ENCODE peak calls at places on chromosomes 11 and 22, in nine cellular contexts. One of them, this sample, is unnamed.

GRCh38 chr11:57792060-57792541 is 30.5 kb downstream of the CTNND1 start:
- DNase-seq in NCI-H1092 treated with DMSO at 0.1 percent for 48 hours: no peak
- DNase-seq in astrocyte of the cerebellum: no peak
- DNase-seq in NCI-H510A treated with DMSO at 0.1 percent for 48 hours: no peak
- DNase-seq in RWPE1: no peak
- DNase-seq in T-helper 1 cell: peak
- DNase-seq in fibroblast of lung: peak
- DNase-seq in activated CD4-positive, CD25-positive, alpha-beta regulatory T cell treated with anti-CD3 and anti-CD28 coated beads, Interleukin-2, amount 50 U/mL, for 16 hours: peak
- DNase-seq in GM06990: peak
- DNase-seq in this sample: no peak

GRCh38 chr11:70556884-70557741 is 158.8 kb downstream of the CTTN start:
- DNase-seq in NCI-H1092 treated with DMSO at 0.1 percent for 48 hours: no peak
- DNase-seq in astrocyte of the cerebellum: no peak
- DNase-seq in NCI-H510A treated with DMSO at 0.1 percent for 48 hours: no peak
- DNase-seq in RWPE1: no peak
- DNase-seq in T-helper 1 cell: no peak
- DNase-seq in fibroblast of lung: peak
- DNase-seq in activated CD4-positive, CD25-positive, alpha-beta regulatory T cell treated with anti-CD3 and anti-CD28 coated beads, Interleukin-2, amount 50 U/mL, for 16 hours: no peak
- DNase-seq in GM06990: no peak
- DNase-seq in this sample: peak

GRCh38 chr11:61095022-61095421 is 7.3 kb upstream of the CD5 start:
- DNase-seq in NCI-H1092 treated with DMSO at 0.1 percent for 48 hours: no peak
- DNase-seq in astrocyte of the cerebellum: no peak
- DNase-seq in NCI-H510A treated with DMSO at 0.1 percent for 48 hours: no peak
- DNase-seq in RWPE1: no peak
- DNase-seq in T-helper 1 cell: no peak
- DNase-seq in fibroblast of lung: no peak
- DNase-seq in activated CD4-positive, CD25-positive, alpha-beta regulatory T cell treated with anti-CD3 and anti-CD28 coated beads, Interleukin-2, amount 50 U/mL, for 16 hours: no peak
- DNase-seq in GM06990: peak
- DNase-seq in this sample: no peak

GRCh38 chr11:75350743-75351540 is 519 bp downstream of the ARRB1 start:
- DNase-seq in NCI-H1092 treated with DMSO at 0.1 percent for 48 hours: peak
- DNase-seq in astrocyte of the cerebellum: no peak
- DNase-seq in NCI-H510A treated with DMSO at 0.1 percent for 48 hours: no peak
- DNase-seq in RWPE1: no peak
- DNase-seq in T-helper 1 cell: peak
- DNase-seq in fibroblast of lung: peak
- DNase-seq in activated CD4-positive, CD25-positive, alpha-beta regulatory T cell treated with anti-CD3 and anti-CD28 coated beads, Interleukin-2, amount 50 U/mL, for 16 hours: no peak
- DNase-seq in GM06990: no peak
- DNase-seq in this sample: no peak

GRCh38 chr22:31943976-31944699 is at the start of gene YWHAH:
- DNase-seq in NCI-H1092 treated with DMSO at 0.1 percent for 48 hours: peak
- DNase-seq in astrocyte of the cerebellum: peak
- DNase-seq in NCI-H510A treated with DMSO at 0.1 percent for 48 hours: peak
- DNase-seq in RWPE1: peak
- DNase-seq in T-helper 1 cell: peak
- DNase-seq in fibroblast of lung: peak
- DNase-seq in activated CD4-positive, CD25-positive, alpha-beta regulatory T cell treated with anti-CD3 and anti-CD28 coated beads, Interleukin-2, amount 50 U/mL, for 16 hours: peak
- DNase-seq in GM06990: peak
- DNase-seq in this sample: peak

GRCh38 chr11:47327025-47327424 is 25.5 kb downstream of the MYBPC3 start:
- DNase-seq in NCI-H1092 treated with DMSO at 0.1 percent for 48 hours: no peak
- DNase-seq in astrocyte of the cerebellum: no peak
- DNase-seq in NCI-H510A treated with DMSO at 0.1 percent for 48 hours: no peak
- DNase-seq in RWPE1: no peak
- DNase-seq in T-helper 1 cell: no peak
- DNase-seq in fibroblast of lung: no peak
- DNase-seq in activated CD4-positive, CD25-positive, alpha-beta regulatory T cell treated with anti-CD3 and anti-CD28 coated beads, Interleukin-2, amount 50 U/mL, for 16 hours: no peak
- DNase-seq in GM06990: no peak
- DNase-seq in this sample: no peak

GRCh38 chr22:35921777-35922176 is 106.8 kb downstream of the RBFOX2 start:
- DNase-seq in NCI-H1092 treated with DMSO at 0.1 percent for 48 hours: peak
- DNase-seq in astrocyte of the cerebellum: peak
- DNase-seq in NCI-H510A treated with DMSO at 0.1 percent for 48 hours: peak
- DNase-seq in RWPE1: peak
- DNase-seq in T-helper 1 cell: no peak
- DNase-seq in fibroblast of lung: peak
- DNase-seq in activated CD4-positive, CD25-positive, alpha-beta regulatory T cell treated with anti-CD3 and anti-CD28 coated beads, Interleukin-2, amount 50 U/mL, for 16 hours: no peak
- DNase-seq in GM06990: no peak
- DNase-seq in this sample: peak

GRCh38 chr22:47291565-47292495 is 529.4 kb downstream of the TBC1D22A start:
- DNase-seq in NCI-H1092 treated with DMSO at 0.1 percent for 48 hours: no peak
- DNase-seq in astrocyte of the cerebellum: no peak
- DNase-seq in NCI-H510A treated with DMSO at 0.1 percent for 48 hours: no peak
- DNase-seq in RWPE1: no peak
- DNase-seq in T-helper 1 cell: no peak
- DNase-seq in fibroblast of lung: no peak
- DNase-seq in activated CD4-positive, CD25-positive, alpha-beta regulatory T cell treated with anti-CD3 and anti-CD28 coated beads, Interleukin-2, amount 50 U/mL, for 16 hours: no peak
- DNase-seq in GM06990: no peak
- DNase-seq in this sample: no peak

GRCh38 chr11:65279713-65280459 is 18.1 kb downstream of the POLA2 start:
- DNase-seq in NCI-H1092 treated with DMSO at 0.1 percent for 48 hours: no peak
- DNase-seq in astrocyte of the cerebellum: peak
- DNase-seq in NCI-H510A treated with DMSO at 0.1 percent for 48 hours: no peak
- DNase-seq in RWPE1: peak
- DNase-seq in T-helper 1 cell: peak
- DNase-seq in fibroblast of lung: peak
- DNase-seq in activated CD4-positive, CD25-positive, alpha-beta regulatory T cell treated with anti-CD3 and anti-CD28 coated beads, Interleukin-2, amount 50 U/mL, for 16 hours: peak
- DNase-seq in GM06990: no peak
- DNase-seq in this sample: peak

GRCh38 chr22:20203142-20204099 is 52.6 kb upstream of the CCDC188 start:
- DNase-seq in NCI-H1092 treated with DMSO at 0.1 percent for 48 hours: no peak
- DNase-seq in astrocyte of the cerebellum: no peak
- DNase-seq in NCI-H510A treated with DMSO at 0.1 percent for 48 hours: no peak
- DNase-seq in RWPE1: peak
- DNase-seq in T-helper 1 cell: no peak
- DNase-seq in fibroblast of lung: peak
- DNase-seq in activated CD4-positive, CD25-positive, alpha-beta regulatory T cell treated with anti-CD3 and anti-CD28 coated beads, Interleukin-2, amount 50 U/mL, for 16 hours: no peak
- DNase-seq in GM06990: no peak
- DNase-seq in this sample: peak

GRCh38 chr11:1130276-1131032 is 27.3 kb upstream of the MUC5AC start:
- DNase-seq in NCI-H1092 treated with DMSO at 0.1 percent for 48 hours: peak
- DNase-seq in astrocyte of the cerebellum: no peak
- DNase-seq in NCI-H510A treated with DMSO at 0.1 percent for 48 hours: no peak
- DNase-seq in RWPE1: no peak
- DNase-seq in T-helper 1 cell: no peak
- DNase-seq in fibroblast of lung: no peak
- DNase-seq in activated CD4-positive, CD25-positive, alpha-beta regulatory T cell treated with anti-CD3 and anti-CD28 coated beads, Interleukin-2, amount 50 U/mL, for 16 hours: no peak
- DNase-seq in GM06990: no peak
- DNase-seq in this sample: no peak

GRCh38 chr11:10042699-10043098 is 251.3 kb downstream of the SBF2 start:
- DNase-seq in NCI-H1092 treated with DMSO at 0.1 percent for 48 hours: no peak
- DNase-seq in astrocyte of the cerebellum: no peak
- DNase-seq in NCI-H510A treated with DMSO at 0.1 percent for 48 hours: no peak
- DNase-seq in RWPE1: no peak
- DNase-seq in T-helper 1 cell: no peak
- DNase-seq in fibroblast of lung: peak
- DNase-seq in activated CD4-positive, CD25-positive, alpha-beta regulatory T cell treated with anti-CD3 and anti-CD28 coated beads, Interleukin-2, amount 50 U/mL, for 16 hours: no peak
- DNase-seq in GM06990: no peak
- DNase-seq in this sample: no peak

GRCh38 chr11:118045191-118045590 is 31.7 kb upstream of the TMPRSS4 start:
- DNase-seq in NCI-H1092 treated with DMSO at 0.1 percent for 48 hours: no peak
- DNase-seq in astrocyte of the cerebellum: no peak
- DNase-seq in NCI-H510A treated with DMSO at 0.1 percent for 48 hours: peak
- DNase-seq in RWPE1: no peak
- DNase-seq in T-helper 1 cell: no peak
- DNase-seq in fibroblast of lung: no peak
- DNase-seq in activated CD4-positive, CD25-positive, alpha-beta regulatory T cell treated with anti-CD3 and anti-CD28 coated beads, Interleukin-2, amount 50 U/mL, for 16 hours: no peak
- DNase-seq in GM06990: no peak
- DNase-seq in this sample: no peak

GRCh38 chr22:46500201-46500600 is 37.2 kb downstream of the CELSR1 start:
- DNase-seq in NCI-H1092 treated with DMSO at 0.1 percent for 48 hours: peak
- DNase-seq in astrocyte of the cerebellum: no peak
- DNase-seq in NCI-H510A treated with DMSO at 0.1 percent for 48 hours: no peak
- DNase-seq in RWPE1: no peak
- DNase-seq in T-helper 1 cell: no peak
- DNase-seq in fibroblast of lung: no peak
- DNase-seq in activated CD4-positive, CD25-positive, alpha-beta regulatory T cell treated with anti-CD3 and anti-CD28 coated beads, Interleukin-2, amount 50 U/mL, for 16 hours: no peak
- DNase-seq in GM06990: no peak
- DNase-seq in this sample: no peak

GRCh38 chr22:33579448-33580093 is 340.7 kb downstream of the LARGE1 start:
- DNase-seq in NCI-H1092 treated with DMSO at 0.1 percent for 48 hours: peak
- DNase-seq in astrocyte of the cerebellum: peak
- DNase-seq in NCI-H510A treated with DMSO at 0.1 percent for 48 hours: peak
- DNase-seq in RWPE1: peak
- DNase-seq in T-helper 1 cell: no peak
- DNase-seq in fibroblast of lung: peak
- DNase-seq in activated CD4-positive, CD25-positive, alpha-beta regulatory T cell treated with anti-CD3 and anti-CD28 coated beads, Interleukin-2, amount 50 U/mL, for 16 hours: no peak
- DNase-seq in GM06990: no peak
- DNase-seq in this sample: peak

GRCh38 chr11:94740975-94741707 is 27.0 kb upstream of the AMOTL1 start:
- DNase-seq in NCI-H1092 treated with DMSO at 0.1 percent for 48 hours: peak
- DNase-seq in astrocyte of the cerebellum: no peak
- DNase-seq in NCI-H510A treated with DMSO at 0.1 percent for 48 hours: peak
- DNase-seq in RWPE1: peak
- DNase-seq in T-helper 1 cell: no peak
- DNase-seq in fibroblast of lung: peak
- DNase-seq in activated CD4-positive, CD25-positive, alpha-beta regulatory T cell treated with anti-CD3 and anti-CD28 coated beads, Interleukin-2, amount 50 U/mL, for 16 hours: no peak
- DNase-seq in GM06990: no peak
- DNase-seq in this sample: peak

GRCh38 chr22:24189249-24190158 is 8.2 kb downstream of the SUSD2 start:
- DNase-seq in NCI-H1092 treated with DMSO at 0.1 percent for 48 hours: peak
- DNase-seq in astrocyte of the cerebellum: no peak
- DNase-seq in NCI-H510A treated with DMSO at 0.1 percent for 48 hours: peak
- DNase-seq in RWPE1: peak
- DNase-seq in T-helper 1 cell: no peak
- DNase-seq in fibroblast of lung: peak
- DNase-seq in activated CD4-positive, CD25-positive, alpha-beta regulatory T cell treated with anti-CD3 and anti-CD28 coated beads, Interleukin-2, amount 50 U/mL, for 16 hours: no peak
- DNase-seq in GM06990: no peak
- DNase-seq in this sample: peak